ENCODE peak calls at places on chromosomes 4 and X, in ten cellular contexts. J is kidney epithelial cell, D is astrocyte of the spinal cord, H is upper lobe of left lung, P is LNCaP clone FGC, T is GM10248, Q is endodermal cell, B is B cell, A is ovary, E is lower lobe of right lung. F is an unnamed sample.

GRCh38 chr4:127501103-127501502 is 131.7 kb upstream of the INTU start:
- DNase-seq in A (no peak), P (no peak), J (no peak), B (no peak), D (peak; percentile 12), E (no peak), H (no peak), T (no peak), Q (no peak), F (no peak)

GRCh38 chrX:130079824-130080406 is 30.4 kb downstream of the ELF4 start:
- DNase-seq in B (no peak), J (peak; percentile 9), D (peak; percentile 63), P (peak; percentile 14), Q (peak; percentile 78), T (peak; percentile 56), H (no peak), A (peak; percentile 65), E (no peak), F (peak; percentile 60)

GRCh38 chr4:472881-473574 is 25.9 kb downstream of the ZNF721 start:
- DNase-seq in J (no peak), Q (no peak), A (no peak), H (peak; percentile 22), B (no peak), T (no peak), E (no peak), D (peak; percentile 6), P (no peak), F (no peak)

GRCh38 chr4:793941-794621 is 31.8 kb downstream of the CPLX1 start:
- DNase-seq in H (no peak), A (no peak), T (no peak), E (peak; percentile 14), P (no peak), D (no peak), B (no peak), Q (no peak), J (no peak), F (no peak)

GRCh38 chr4:39587881-39588280 is 50.8 kb downstream of the SMIM14 start:
- DNase-seq in P (no peak), B (no peak), D (peak; percentile 83), Q (no peak), H (no peak), J (peak; percentile 29), E (no peak), T (no peak), A (no peak), F (no peak)

GRCh38 chrX:48826135-48826875 is at the start of gene ERAS:
- DNase-seq in H (no peak), B (peak; percentile 72), J (no peak), T (no peak), P (no peak), E (no peak), Q (no peak), D (no peak), A (no peak), F (no peak)

GRCh38 chr4:182916483-182917181 is 554 bp downstream of the DCTD start:
- DNase-seq in P (no peak), J (no peak), A (peak; percentile 77), B (no peak), D (peak; percentile 67), H (peak; percentile 48), T (no peak), Q (peak; percentile 78), E (peak; percentile 78), F (no peak)

GRCh38 chr4:121278811-121279368 is 101.9 kb downstream of the QRFPR start:
- DNase-seq in P (no peak), J (no peak), D (peak; percentile 38), Q (no peak), H (no peak), T (peak; percentile 39), E (no peak), A (no peak), B (no peak), F (no peak)

GRCh38 chr4:122775987-122776836 is 43.7 kb downstream of the BBS12 start:
- DNase-seq in T (no peak), J (no peak), A (no peak), P (no peak), Q (peak; percentile 71), B (no peak), E (no peak), H (no peak), D (no peak), F (no peak)

GRCh38 chrX:15570145-15570544 is 30.6 kb downstream of the ACE2 start:
- DNase-seq in D (no peak), Q (no peak), B (no peak), A (no peak), J (no peak), P (no peak), T (no peak), H (no peak), E (no peak), F (no peak)

GRCh38 chr4:95362906-95363578 is 185.7 kb downstream of the UNC5C start:
- DNase-seq in T (no peak), H (no peak), D (peak; percentile 17), B (no peak), E (no peak), P (no peak), Q (peak; percentile 61), J (no peak), A (peak; percentile 38), F (no peak)
- TF ChIP-seq CTCF in T (no peak), H (no peak), D (peak; percentile 6), B (no peak), E (no peak), P (no peak), Q (peak; percentile 59), J (peak; percentile 14), A (no peak), F (no peak)

DNA sequence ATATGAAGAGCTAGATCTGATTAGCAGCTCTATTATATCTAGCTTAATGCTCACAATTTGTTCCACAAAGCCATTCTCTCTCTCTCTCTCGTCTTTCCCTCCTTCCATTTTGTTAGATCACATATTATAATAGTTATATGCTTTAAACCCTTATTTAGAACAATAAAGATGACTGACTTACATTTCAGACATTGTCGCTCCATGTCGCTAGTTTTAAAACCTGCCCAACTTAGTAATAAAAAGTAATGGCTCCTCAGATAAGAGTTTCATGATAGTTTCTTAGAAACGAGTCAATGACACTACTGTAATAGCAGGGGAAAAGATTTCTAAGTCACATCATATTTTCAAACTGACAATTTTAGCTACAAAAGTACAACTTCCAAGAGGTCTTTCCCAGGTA is 38.5 kb upstream of the YTHDC1 start:
- DNase-seq in P (no peak), D (no peak), Q (no peak), J (no peak), E (no peak), A (no peak), B (no peak), H (no peak), T (no peak), F (no peak)
- TF ChIP-seq CTCF in P (no peak), D (no peak), Q (no peak), J (no peak), E (no peak), A (no peak), B (no peak), H (no peak), T (no peak), F (no peak)

DNA sequence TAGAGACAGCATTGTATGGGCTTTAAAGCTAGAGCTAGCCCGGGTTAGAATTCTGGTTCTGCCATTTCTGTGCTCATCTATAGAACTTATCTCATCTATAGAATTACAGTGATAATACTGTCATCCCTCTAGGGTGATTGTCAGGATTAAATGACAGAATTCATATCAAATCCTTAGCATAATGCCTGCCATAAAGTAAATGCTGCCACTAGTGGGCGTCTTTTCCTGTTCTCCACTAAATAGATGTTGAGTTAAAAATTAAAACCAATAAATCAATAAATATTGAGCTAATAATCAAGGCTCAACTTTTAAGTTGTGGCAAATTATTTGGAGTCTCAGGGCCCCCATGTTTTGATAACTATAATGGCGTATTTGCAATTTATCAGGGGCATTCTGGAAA is 19.7 kb downstream of the GRIA3 start:
- DNase-seq in J (no peak), E (no peak), T (no peak), H (no peak), B (no peak), Q (no peak), A (no peak), D (no peak), P (no peak), F (no peak)
- TF ChIP-seq CTCF in J (no peak), E (no peak), T (no peak), H (no peak), B (no peak), Q (peak; percentile 63), A (no peak), D (no peak), P (no peak), F (peak; percentile 23)

DNA sequence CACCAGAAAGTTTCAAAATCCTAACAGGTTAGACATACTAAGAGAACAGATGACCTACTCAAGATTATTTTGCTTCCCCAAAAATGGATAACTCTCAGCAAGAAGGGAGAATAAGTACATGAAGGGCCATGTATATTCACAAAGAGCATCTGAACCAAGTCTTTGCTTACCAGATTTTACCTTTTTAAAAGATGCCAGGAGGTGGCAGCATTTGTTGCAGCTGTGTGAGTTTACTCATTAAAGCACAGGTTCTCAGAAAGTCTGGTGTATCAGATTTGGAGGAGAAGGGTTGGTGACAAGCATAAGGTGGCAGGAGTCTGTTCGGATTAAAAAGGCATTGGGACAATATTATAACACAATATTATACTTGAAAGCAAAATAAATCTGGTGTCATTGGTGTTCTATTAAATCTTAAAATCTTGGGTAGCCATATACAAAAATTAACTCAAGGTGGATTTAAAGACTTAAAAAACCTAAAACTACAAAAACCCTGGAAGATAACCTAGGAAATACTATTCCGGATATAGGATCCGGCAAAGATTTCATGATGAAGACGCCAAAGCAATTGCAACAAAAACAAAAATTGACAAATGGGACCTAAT is 51.3 kb upstream of the NFKB1 start:
- DNase-seq in J (no peak), H (peak; percentile 31), Q (peak; percentile 72), E (no peak), P (peak; percentile 69), T (peak; percentile 58), D (peak; percentile 76), B (peak; percentile 35), A (no peak), F (no peak)
- TF ChIP-seq CTCF in J (peak; percentile 62), H (peak; percentile 67), Q (peak; percentile 82), E (peak; percentile 61), P (peak; percentile 65), T (peak; percentile 73), D (peak; percentile 59), B (peak; percentile 71), A (peak; percentile 19), F (peak; percentile 18)

DNA sequence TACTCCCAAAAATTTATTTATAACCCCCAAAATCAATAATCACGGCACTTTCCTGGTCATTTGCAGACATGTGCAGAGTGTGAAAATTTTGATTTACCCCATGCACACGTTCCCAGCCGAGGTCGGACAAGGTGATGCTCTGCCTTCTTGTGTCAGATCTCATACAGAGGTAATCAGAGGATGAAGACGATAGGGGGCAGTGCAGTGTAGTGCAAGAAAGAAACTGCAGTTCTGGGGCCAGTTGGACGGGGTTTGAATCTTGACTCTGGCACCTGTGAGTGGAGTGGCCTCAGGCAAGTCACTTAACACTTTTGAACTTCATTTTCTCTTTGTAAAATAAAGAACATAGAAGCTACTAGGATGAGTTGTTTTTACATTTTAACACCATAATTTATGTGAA is 88.4 kb downstream of the FRMPD3 start:
- DNase-seq in Q (peak; percentile 89), P (no peak), H (peak; percentile 34), E (no peak), D (peak; percentile 40), A (no peak), T (peak; percentile 12), J (no peak), B (no peak), F (no peak)
- TF ChIP-seq CTCF in Q (peak; percentile 75), P (peak; percentile 10), H (peak; percentile 36), E (peak; percentile 35), D (peak; percentile 50), A (no peak), T (peak; percentile 10), J (peak; percentile 55), B (no peak), F (peak; percentile 20)